ENCODE peak calls at places on chromosomes 4 and X, in five cellular contexts. One of them, this sample, is unnamed.
A peak's percentile ranks its signal among the peaks of the same experiment; 100 is the strongest.

GRCh38 chr4:151611960-151612359 is 148.8 kb downstream of the GATB start:
- DNase-seq in heart left ventricle: no peak
- DNase-seq in breast epithelium: no peak
- DNase-seq in Peyer's patch: no peak
- DNase-seq in adrenal gland: no peak
- DNase-seq in this sample: no peak

GRCh38 chr4:55409468-55410171 is 13.9 kb downstream of the TMEM165 start:
- DNase-seq in heart left ventricle: peak; percentile 50
- DNase-seq in breast epithelium: no peak
- DNase-seq in Peyer's patch: peak; percentile 53
- DNase-seq in adrenal gland: no peak
- DNase-seq in this sample: no peak

GRCh38 chr4:69408451-69408850 is 87.3 kb downstream of the UGT2B4 start:
- DNase-seq in heart left ventricle: no peak
- DNase-seq in breast epithelium: no peak
- DNase-seq in Peyer's patch: no peak
- DNase-seq in adrenal gland: no peak
- DNase-seq in this sample: no peak

GRCh38 chr4:72366601-72367000 is 202.4 kb downstream of the ADAMTS3 start:
- DNase-seq in heart left ventricle: no peak
- DNase-seq in breast epithelium: no peak
- DNase-seq in Peyer's patch: no peak
- DNase-seq in adrenal gland: no peak
- DNase-seq in this sample: no peak

GRCh38 chr4:75769044-75769443 is 44.7 kb downstream of the USO1 start:
- DNase-seq in heart left ventricle: no peak
- DNase-seq in breast epithelium: no peak
- DNase-seq in Peyer's patch: no peak
- DNase-seq in adrenal gland: no peak
- DNase-seq in this sample: no peak

GRCh38 chr4:148239406-148239805 is 202.8 kb downstream of the NR3C2 start:
- DNase-seq in heart left ventricle: peak; percentile 39
- DNase-seq in breast epithelium: no peak
- DNase-seq in Peyer's patch: no peak
- DNase-seq in adrenal gland: peak; percentile 44
- DNase-seq in this sample: peak; percentile 22

GRCh38 chr4:173821851-173822250 is 291.8 kb upstream of the HAND2 start:
- DNase-seq in heart left ventricle: no peak
- DNase-seq in breast epithelium: no peak
- DNase-seq in Peyer's patch: no peak
- DNase-seq in adrenal gland: no peak
- DNase-seq in this sample: no peak

GRCh38 chr4:183287677-183288076 is 32.4 kb downstream of the CLDN22 start:
- DNase-seq in heart left ventricle: no peak
- DNase-seq in breast epithelium: no peak
- DNase-seq in Peyer's patch: no peak
- DNase-seq in adrenal gland: no peak
- DNase-seq in this sample: no peak

GRCh38 chrX:6021316-6022091 is 207.2 kb downstream of the NLGN4X start:
- DNase-seq in heart left ventricle: no peak
- DNase-seq in breast epithelium: no peak
- DNase-seq in Peyer's patch: peak; percentile 57
- DNase-seq in adrenal gland: peak; percentile 7
- DNase-seq in this sample: peak; percentile 9

GRCh38 chr4:48813984-48814383 is 16.9 kb upstream of the OCIAD1 start:
- DNase-seq in heart left ventricle: no peak
- DNase-seq in breast epithelium: no peak
- DNase-seq in Peyer's patch: no peak
- DNase-seq in adrenal gland: no peak
- DNase-seq in this sample: no peak

GRCh38 chrX:12981880-12982279 is 7.0 kb downstream of the TMSB4X start:
- DNase-seq in heart left ventricle: no peak
- DNase-seq in breast epithelium: no peak
- DNase-seq in Peyer's patch: no peak
- DNase-seq in adrenal gland: no peak
- DNase-seq in this sample: no peak

GRCh38 chrX:115592997-115593734 is 32.2 kb downstream of the PLS3 start:
- DNase-seq in heart left ventricle: no peak
- DNase-seq in breast epithelium: no peak
- DNase-seq in Peyer's patch: no peak
- DNase-seq in adrenal gland: no peak
- DNase-seq in this sample: no peak

GRCh38 chrX:115632455-115632854 is 71.5 kb downstream of the PLS3 start:
- DNase-seq in heart left ventricle: no peak
- DNase-seq in breast epithelium: no peak
- DNase-seq in Peyer's patch: no peak
- DNase-seq in adrenal gland: no peak
- DNase-seq in this sample: no peak

GRCh38 chrX:9668537-9668936 is 97.1 kb downstream of the GPR143 start:
- DNase-seq in heart left ventricle: no peak
- DNase-seq in breast epithelium: no peak
- DNase-seq in Peyer's patch: no peak
- DNase-seq in adrenal gland: no peak
- DNase-seq in this sample: no peak

GRCh38 chrX:17042046-17042445 is 95.6 kb downstream of the REPS2 start:
- DNase-seq in heart left ventricle: no peak
- DNase-seq in breast epithelium: no peak
- DNase-seq in Peyer's patch: no peak
- DNase-seq in adrenal gland: no peak
- DNase-seq in this sample: no peak

GRCh38 chrX:14050704-14051103 is 21.0 kb upstream of the GEMIN8 start:
- DNase-seq in heart left ventricle: no peak
- DNase-seq in breast epithelium: no peak
- DNase-seq in Peyer's patch: no peak
- DNase-seq in adrenal gland: no peak
- DNase-seq in this sample: no peak

GRCh38 chr4:128177376-128177959 is 110.1 kb downstream of the PGRMC2 start:
- DNase-seq in heart left ventricle: no peak
- DNase-seq in breast epithelium: no peak
- DNase-seq in Peyer's patch: no peak
- DNase-seq in adrenal gland: no peak
- DNase-seq in this sample: peak; percentile 54

GRCh38 chr4:39526810-39527295 is 386 bp downstream of the UGDH start:
- DNase-seq in heart left ventricle: no peak
- DNase-seq in breast epithelium: no peak
- DNase-seq in Peyer's patch: no peak
- DNase-seq in adrenal gland: no peak
- DNase-seq in this sample: no peak

GRCh38 chrX:155662297-155662696 is 49.5 kb upstream of the TMLHE start:
- DNase-seq in heart left ventricle: no peak
- DNase-seq in breast epithelium: no peak
- DNase-seq in Peyer's patch: no peak
- DNase-seq in adrenal gland: no peak
- DNase-seq in this sample: peak; percentile 55

GRCh38 chr4:73021634-73022033 is 47.9 kb downstream of the COX18 start:
- DNase-seq in heart left ventricle: no peak
- DNase-seq in breast epithelium: no peak
- DNase-seq in Peyer's patch: no peak
- DNase-seq in adrenal gland: no peak
- DNase-seq in this sample: peak; percentile 26

GRCh38 chrX:14675500-14675899 is 146.2 kb downstream of the GLRA2 start:
- DNase-seq in heart left ventricle: no peak
- DNase-seq in breast epithelium: no peak
- DNase-seq in Peyer's patch: no peak
- DNase-seq in adrenal gland: no peak
- DNase-seq in this sample: no peak

GRCh38 chr4:87853891-87854290 is 21.1 kb downstream of the MEPE start:
- DNase-seq in heart left ventricle: no peak
- DNase-seq in breast epithelium: no peak
- DNase-seq in Peyer's patch: no peak
- DNase-seq in adrenal gland: no peak
- DNase-seq in this sample: no peak

GRCh38 chr4:87857789-87858188 is 25.0 kb downstream of the MEPE start:
- DNase-seq in heart left ventricle: no peak
- DNase-seq in breast epithelium: no peak
- DNase-seq in Peyer's patch: no peak
- DNase-seq in adrenal gland: no peak
- DNase-seq in this sample: no peak

GRCh38 chr4:87855540-87855939 is 22.8 kb downstream of the MEPE start:
- DNase-seq in heart left ventricle: no peak
- DNase-seq in breast epithelium: no peak
- DNase-seq in Peyer's patch: no peak
- DNase-seq in adrenal gland: no peak
- DNase-seq in this sample: no peak

GRCh38 chr4:87853108-87853507 is 20.3 kb downstream of the MEPE start:
- DNase-seq in heart left ventricle: no peak
- DNase-seq in breast epithelium: no peak
- DNase-seq in Peyer's patch: no peak
- DNase-seq in adrenal gland: no peak
- DNase-seq in this sample: peak; percentile 59

DNA sequence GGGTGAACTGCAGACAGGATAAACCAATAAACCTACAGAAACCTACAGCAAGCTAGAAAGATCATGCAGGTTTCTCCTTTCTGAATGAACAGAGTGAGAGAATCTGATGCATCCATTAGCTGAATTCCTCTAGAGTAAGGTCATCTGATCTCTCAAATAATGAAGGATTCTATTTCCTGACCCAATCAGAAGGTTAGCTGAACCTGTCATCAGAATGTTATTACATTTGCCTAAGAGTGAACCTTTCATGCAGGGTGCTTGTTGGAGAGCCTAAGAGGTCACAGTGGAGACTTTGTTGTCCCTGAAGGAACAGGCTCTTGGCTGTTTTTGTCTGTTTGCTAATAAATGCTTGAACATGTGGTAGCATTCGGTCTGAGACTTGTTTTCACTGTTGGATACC is 24.0 kb downstream of the MEPE start:
- DNase-seq in heart left ventricle: no peak
- DNase-seq in breast epithelium: no peak
- DNase-seq in Peyer's patch: no peak
- DNase-seq in adrenal gland: no peak
- DNase-seq in this sample: no peak
- TF ChIP-seq POLR2A in heart left ventricle: no peak
- TF ChIP-seq POLR2A in breast epithelium: no peak
- TF ChIP-seq POLR2A in Peyer's patch: no peak
- TF ChIP-seq POLR2A in adrenal gland: no peak
- TF ChIP-seq POLR2A in this sample: no peak

GRCh38 chr4:115213705-115214104 is 100.3 kb upstream of the NDST4 start:
- DNase-seq in heart left ventricle: no peak
- DNase-seq in breast epithelium: no peak
- DNase-seq in Peyer's patch: no peak
- DNase-seq in adrenal gland: no peak
- DNase-seq in this sample: no peak
- TF ChIP-seq POLR2A in heart left ventricle: no peak
- TF ChIP-seq POLR2A in breast epithelium: no peak
- TF ChIP-seq POLR2A in Peyer's patch: no peak
- TF ChIP-seq POLR2A in adrenal gland: no peak
- TF ChIP-seq POLR2A in this sample: no peak

GRCh38 chrX:24025741-24026402 is 1.1 kb downstream of the KLHL15 start:
- DNase-seq in heart left ventricle: no peak
- DNase-seq in breast epithelium: peak; percentile 26
- DNase-seq in Peyer's patch: peak; percentile 52
- DNase-seq in adrenal gland: peak; percentile 57
- DNase-seq in this sample: peak; percentile 72
- TF ChIP-seq POLR2A in heart left ventricle: no peak
- TF ChIP-seq POLR2A in breast epithelium: no peak
- TF ChIP-seq POLR2A in Peyer's patch: peak; percentile 18
- TF ChIP-seq POLR2A in adrenal gland: peak; percentile 40
- TF ChIP-seq POLR2A in this sample: peak; percentile 43

GRCh38 chr4:83013931-83014330 is 3.3 kb upstream of the LIN54 start:
- DNase-seq in heart left ventricle: no peak
- DNase-seq in breast epithelium: no peak
- DNase-seq in Peyer's patch: no peak
- DNase-seq in adrenal gland: no peak
- DNase-seq in this sample: peak; percentile 54

GRCh38 chr4:83011779-83012630 is 1.4 kb upstream of the LIN54 start:
- DNase-seq in heart left ventricle: peak; percentile 44
- DNase-seq in breast epithelium: peak; percentile 27
- DNase-seq in Peyer's patch: peak; percentile 61
- DNase-seq in adrenal gland: peak; percentile 36
- DNase-seq in this sample: peak; percentile 69

GRCh38 chr4:83010522-83011318 is at the start of gene LIN54:
- DNase-seq in heart left ventricle: peak; percentile 84
- DNase-seq in breast epithelium: peak; percentile 71
- DNase-seq in Peyer's patch: peak; percentile 93
- DNase-seq in adrenal gland: peak; percentile 89
- DNase-seq in this sample: peak; percentile 90

GRCh38 chr4:83013420-83013867 is 2.8 kb upstream of the LIN54 start:
- DNase-seq in heart left ventricle: no peak
- DNase-seq in breast epithelium: no peak
- DNase-seq in Peyer's patch: no peak
- DNase-seq in adrenal gland: no peak
- DNase-seq in this sample: no peak

GRCh38 chr4:83012631-83013419 is 2.2 kb upstream of the LIN54 start:
- DNase-seq in heart left ventricle: peak; percentile 98
- DNase-seq in breast epithelium: peak; percentile 95
- DNase-seq in Peyer's patch: peak; percentile 98
- DNase-seq in adrenal gland: peak; percentile 97
- DNase-seq in this sample: peak; percentile 98
- TF ChIP-seq POLR2A in heart left ventricle: no peak
- TF ChIP-seq POLR2A in breast epithelium: no peak
- TF ChIP-seq POLR2A in Peyer's patch: peak; percentile 69
- TF ChIP-seq POLR2A in adrenal gland: peak; percentile 88
- TF ChIP-seq POLR2A in this sample: peak; percentile 80

GRCh38 chr4:141636771-141637460 is 533 bp downstream of the IL15 start:
- DNase-seq in heart left ventricle: peak; percentile 51
- DNase-seq in breast epithelium: peak; percentile 17
- DNase-seq in Peyer's patch: peak; percentile 72
- DNase-seq in adrenal gland: peak; percentile 47
- DNase-seq in this sample: peak; percentile 49

GRCh38 chr4:141640692-141641091 is 4.3 kb downstream of the IL15 start:
- DNase-seq in heart left ventricle: no peak
- DNase-seq in breast epithelium: no peak
- DNase-seq in Peyer's patch: no peak
- DNase-seq in adrenal gland: no peak
- DNase-seq in this sample: no peak

GRCh38 chr4:141637565-141637964 is 1.2 kb downstream of the IL15 start:
- DNase-seq in heart left ventricle: no peak
- DNase-seq in breast epithelium: no peak
- DNase-seq in Peyer's patch: no peak
- DNase-seq in adrenal gland: no peak
- DNase-seq in this sample: no peak

GRCh38 chr4:141635726-141636076 is 682 bp upstream of the IL15 start:
- DNase-seq in heart left ventricle: no peak
- DNase-seq in breast epithelium: no peak
- DNase-seq in Peyer's patch: no peak
- DNase-seq in adrenal gland: no peak
- DNase-seq in this sample: peak; percentile 9

GRCh38 chr4:141636077-141636770 is at the start of gene IL15:
- DNase-seq in heart left ventricle: peak; percentile 72
- DNase-seq in breast epithelium: peak; percentile 27
- DNase-seq in Peyer's patch: peak; percentile 93
- DNase-seq in adrenal gland: peak; percentile 66
- DNase-seq in this sample: peak; percentile 30
- TF ChIP-seq POLR2A in heart left ventricle: no peak
- TF ChIP-seq POLR2A in breast epithelium: no peak
- TF ChIP-seq POLR2A in Peyer's patch: no peak
- TF ChIP-seq POLR2A in adrenal gland: no peak
- TF ChIP-seq POLR2A in this sample: no peak

GRCh38 chr4:145289403-145290076 is 109.2 kb upstream of the OTUD4 start:
- DNase-seq in heart left ventricle: no peak
- DNase-seq in breast epithelium: no peak
- DNase-seq in Peyer's patch: no peak
- DNase-seq in adrenal gland: no peak
- DNase-seq in this sample: no peak
- TF ChIP-seq POLR2A in heart left ventricle: no peak
- TF ChIP-seq POLR2A in breast epithelium: no peak
- TF ChIP-seq POLR2A in Peyer's patch: no peak
- TF ChIP-seq POLR2A in adrenal gland: no peak
- TF ChIP-seq POLR2A in this sample: no peak

GRCh38 chr4:83109480-83110221 is 4.9 kb downstream of the PLAC8 start:
- DNase-seq in heart left ventricle: peak; percentile 40
- DNase-seq in breast epithelium: no peak
- DNase-seq in Peyer's patch: peak; percentile 66
- DNase-seq in adrenal gland: peak; percentile 37
- DNase-seq in this sample: peak; percentile 45
- TF ChIP-seq POLR2A in heart left ventricle: no peak
- TF ChIP-seq POLR2A in breast epithelium: no peak
- TF ChIP-seq POLR2A in Peyer's patch: no peak
- TF ChIP-seq POLR2A in adrenal gland: no peak
- TF ChIP-seq POLR2A in this sample: no peak

This sample was measured in erythroblast.